ENCODE peak calls at places on chromosomes 1 and 21, in four cellular contexts. Y, X, I and S are unnamed samples.

GRCh38 chr1:233730380-233730779 is 116.5 kb downstream of the KCNK1 start:
- DNase-seq in X (no peak), I (no peak), Y (no peak), S (no peak)

GRCh38 chr1:212700892-212701819 is 1.5 kb upstream of the BATF3 start:
- DNase-seq in I (peak; percentile 55), Y (peak; percentile 11), X (peak; percentile 85), S (peak; percentile 87)

GRCh38 chr1:115337633-115338456 is at the start of gene NGF:
- DNase-seq in X (peak; percentile 92), I (peak; percentile 53), Y (no peak), S (peak; percentile 90)

GRCh38 chr1:169146536-169147214 is 40.2 kb downstream of the ATP1B1 start:
- DNase-seq in I (no peak), Y (no peak), X (no peak), S (no peak)

GRCh38 chr1:11918779-11919519 is 7.3 kb downstream of the KIAA2013 start:
- DNase-seq in Y (no peak), I (peak; percentile 85), X (peak; percentile 91), S (no peak)

GRCh38 chr1:2933431-2934172 is 87.7 kb upstream of the ACTRT2 start:
- DNase-seq in X (peak; percentile 61), I (no peak), Y (no peak), S (no peak)

GRCh38 chr1:113980120-113980519 is 846 bp downstream of the OLFML3 start:
- DNase-seq in I (peak; percentile 73), X (peak; percentile 89), Y (no peak), S (no peak)

GRCh38 chr1:54571326-54571725 is 23.3 kb downstream of the ACOT11 start:
- DNase-seq in X (peak; percentile 55), I (no peak), Y (no peak), S (peak; percentile 56)

GRCh38 chr1:247386695-247387094 is 29.3 kb upstream of the NLRP3 start:
- DNase-seq in I (no peak), X (no peak), Y (no peak), S (no peak)

GRCh38 chr1:247421074-247421473 is 5.1 kb downstream of the NLRP3 start:
- DNase-seq in X (no peak), Y (no peak), I (no peak), S (no peak)

GRCh38 chr1:6108937-6109636 is 63.4 kb downstream of the KCNAB2 start:
- DNase-seq in Y (no peak), I (peak; percentile 15), X (peak; percentile 70), S (peak; percentile 83)

GRCh38 chr1:58477390-58477789 is 69.1 kb downstream of the OMA1 start:
- DNase-seq in I (no peak), Y (no peak), X (no peak), S (no peak)

GRCh38 chr1:56185493-56185892 is 393.9 kb downstream of the PLPP3 start:
- DNase-seq in X (no peak), Y (no peak), I (no peak), S (no peak)

GRCh38 chr1:184462170-184462569 is 75.3 kb downstream of the C1orf21 start:
- DNase-seq in X (no peak), I (no peak), Y (no peak), S (no peak)

GRCh38 chr1:43671193-43671592 is 21.2 kb downstream of the KDM4A start:
- DNase-seq in Y (no peak), X (no peak), I (no peak), S (no peak)

GRCh38 chr1:43668956-43669355 is 19.0 kb downstream of the KDM4A start:
- DNase-seq in Y (no peak), I (no peak), X (no peak), S (no peak)

GRCh38 chr1:43669878-43670277 is 19.9 kb downstream of the KDM4A start:
- DNase-seq in Y (no peak), X (no peak), I (no peak), S (no peak)

GRCh38 chr1:43671626-43672330 is 21.8 kb downstream of the KDM4A start:
- DNase-seq in Y (no peak), X (no peak), I (no peak), S (no peak)

DNA sequence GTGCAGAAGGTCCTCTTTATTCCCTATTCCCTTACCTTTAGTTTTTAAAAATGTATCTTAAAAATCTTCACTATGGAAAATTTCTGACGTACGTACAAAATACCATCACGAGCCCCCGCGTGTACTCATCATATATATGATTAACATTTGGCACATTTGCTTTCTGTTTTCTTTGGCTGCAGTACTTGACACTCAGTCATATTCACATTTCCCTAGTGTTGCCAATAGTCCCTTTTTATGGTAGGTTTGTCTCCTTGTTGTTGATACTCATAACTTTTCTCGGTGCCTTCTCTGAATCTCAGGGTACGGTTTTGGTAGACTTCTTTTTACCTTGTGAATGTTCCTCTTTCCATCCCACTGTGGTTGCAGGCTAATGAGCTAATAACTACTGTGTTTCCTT is 23.3 kb downstream of the KDM4A start:
- DNase-seq in X (no peak), Y (no peak), I (no peak), S (no peak)
- H3K36me3 ChIP-seq in X (peaks cover 13% of the 10 kb centered on the region), Y (peaks cover 55% of the 10 kb centered on the region), I (peaks cover 94% of the 10 kb centered on the region), S (peaks cover 83% of the 10 kb centered on the region)

GRCh38 chr21:43797925-43798715 is 8.7 kb downstream of the RRP1 start:
- DNase-seq in I (no peak), X (no peak), Y (no peak), S (no peak)
- H3K36me3 ChIP-seq in I (peaks cover 100% of the 10 kb centered on the region), X (peaks cover 14% of the 10 kb centered on the region), Y (peaks cover 69% of the 10 kb centered on the region), S (peaks cover 92% of the 10 kb centered on the region)

GRCh38 chr1:68478662-68479061 is 18.2 kb downstream of the DEPDC1 start:
- DNase-seq in X (no peak), Y (no peak), I (no peak), S (no peak)

GRCh38 chr1:68479501-68479900 is 17.4 kb downstream of the DEPDC1 start:
- DNase-seq in Y (no peak), X (no peak), I (no peak), S (no peak)

GRCh38 chr1:68485431-68486022 is 11.4 kb downstream of the DEPDC1 start:
- DNase-seq in I (no peak), Y (no peak), X (no peak), S (no peak)

GRCh38 chr1:68484618-68485017 is 12.3 kb downstream of the DEPDC1 start:
- DNase-seq in Y (no peak), I (no peak), X (no peak), S (no peak)

DNA sequence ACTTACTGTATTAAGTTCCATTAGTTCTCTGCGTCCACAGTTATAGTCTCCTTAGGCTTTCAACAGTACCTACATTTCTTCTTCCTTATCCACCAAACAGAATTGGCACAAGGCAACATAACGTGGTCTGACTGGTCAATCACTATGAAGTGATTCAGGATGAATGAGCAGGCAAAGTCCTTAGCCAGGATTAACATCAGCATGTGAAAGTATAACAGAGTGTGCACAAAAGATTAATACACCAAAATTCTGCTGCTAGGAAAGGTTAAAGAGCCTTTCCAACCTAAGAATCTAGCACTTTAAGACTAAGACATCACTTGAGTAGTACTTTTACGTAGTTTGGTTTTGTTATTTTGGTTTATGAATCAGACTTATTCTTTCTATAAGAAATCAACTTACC is 15.8 kb downstream of the DEPDC1 start:
- DNase-seq in Y (no peak), I (no peak), X (no peak), S (no peak)
- H3K36me3 ChIP-seq in Y (no peaks in the 10 kb centered on the region), I (no peaks in the 10 kb centered on the region), X (no peaks in the 10 kb centered on the region), S (peaks cover 78% of the 10 kb centered on the region)

GRCh38 chr1:161983725-161984124 is 39.9 kb downstream of the OLFML2B start:
- DNase-seq in X (no peak), I (no peak), Y (no peak), S (no peak)
- H3K36me3 ChIP-seq in X (peaks cover 6% of the 10 kb centered on the region), I (no peaks in the 10 kb centered on the region), Y (no peaks in the 10 kb centered on the region), S (no peaks in the 10 kb centered on the region)

DNA sequence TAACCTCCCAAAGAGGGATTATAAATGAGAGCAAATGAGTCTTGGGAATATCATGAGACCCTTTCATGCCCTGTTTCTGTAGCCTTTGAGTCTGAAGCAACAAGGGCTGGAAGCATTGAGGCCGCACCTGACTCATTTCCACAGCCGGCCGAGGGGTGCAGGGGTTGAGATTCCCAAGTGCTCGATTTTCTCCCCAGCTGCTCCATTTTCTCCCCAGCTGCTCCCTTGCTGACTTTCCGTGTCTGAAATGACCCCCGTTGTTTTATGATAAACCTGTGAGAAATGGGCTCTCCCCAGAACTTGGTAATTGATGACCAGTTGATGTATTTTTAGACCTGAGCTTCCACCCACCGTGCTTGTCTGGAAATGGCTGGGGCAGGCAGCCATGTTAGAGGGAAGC is 22.9 kb downstream of the SIM2 start:
- DNase-seq in X (no peak), I (no peak), Y (no peak), S (peak; percentile 10)
- H3K36me3 ChIP-seq in X (no peaks in the 10 kb centered on the region), I (no peaks in the 10 kb centered on the region), Y (no peaks in the 10 kb centered on the region), S (no peaks in the 10 kb centered on the region)

GRCh38 chr21:36729301-36729970 is 30.5 kb downstream of the SIM2 start:
- DNase-seq in Y (no peak), I (no peak), X (peak; percentile 14), S (peak; percentile 19)
- H3K36me3 ChIP-seq in Y (no peaks in the 10 kb centered on the region), I (no peaks in the 10 kb centered on the region), X (no peaks in the 10 kb centered on the region), S (no peaks in the 10 kb centered on the region)

DNA sequence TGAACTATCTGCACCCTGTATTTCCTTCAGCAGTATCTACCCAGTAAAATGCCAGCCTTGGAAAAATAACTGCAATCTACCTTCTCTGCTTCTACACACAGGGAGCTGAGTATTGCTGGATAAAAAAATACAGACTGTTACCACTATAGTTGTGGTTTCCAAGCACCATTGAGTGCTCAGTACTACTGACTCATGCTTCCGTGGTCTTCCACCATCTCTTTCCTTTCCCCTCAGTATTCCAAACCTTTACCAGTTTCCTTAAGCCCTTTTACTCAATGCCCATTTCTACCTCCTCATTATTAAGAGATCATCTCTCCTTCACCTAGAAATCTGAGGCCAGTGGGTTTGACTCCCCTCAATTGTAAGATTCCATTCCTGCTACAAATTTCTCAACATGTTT is 23.8 kb downstream of the GLMN start:
- DNase-seq in I (no peak), X (no peak), Y (no peak), S (no peak)
- H3K36me3 ChIP-seq in I (peaks cover 37% of the 10 kb centered on the region), X (peaks cover 5% of the 10 kb centered on the region), Y (peaks cover 20% of the 10 kb centered on the region), S (peaks cover 53% of the 10 kb centered on the region)

GRCh38 chr1:7967206-7967605 is 5.7 kb downstream of the PARK7 start:
- DNase-seq in Y (no peak), X (no peak), I (no peak), S (no peak)
- H3K36me3 ChIP-seq in Y (peaks cover 42% of the 10 kb centered on the region), X (peaks cover 11% of the 10 kb centered on the region), I (peaks cover 91% of the 10 kb centered on the region), S (peaks cover 89% of the 10 kb centered on the region)

DNA sequence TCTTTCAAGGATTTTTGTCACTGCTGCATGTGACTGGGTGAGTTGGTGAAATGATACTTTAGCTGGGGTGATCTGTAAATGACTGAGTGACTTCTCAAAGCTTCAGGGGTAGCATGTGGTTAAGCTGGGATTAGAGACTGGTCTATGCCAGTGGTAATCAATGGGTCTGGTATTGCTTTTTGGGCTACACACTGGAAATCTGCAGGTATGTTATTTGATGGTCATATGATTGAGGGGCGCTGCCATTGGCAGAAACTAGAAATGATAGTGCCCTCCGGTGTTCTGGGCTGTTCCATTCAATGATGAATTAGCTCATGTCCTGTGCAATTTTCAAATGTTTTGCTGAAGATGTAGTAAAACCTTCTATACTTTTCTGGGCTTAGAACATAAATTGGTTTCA is 39.7 kb upstream of the DNAJC6 start:
- DNase-seq in Y (no peak), X (no peak), I (no peak), S (no peak)
- H3K36me3 ChIP-seq in Y (no peaks in the 10 kb centered on the region), X (no peaks in the 10 kb centered on the region), I (no peaks in the 10 kb centered on the region), S (no peaks in the 10 kb centered on the region)